ENCODE peak calls at places on chromosomes 11 and 22, in four cellular contexts. Q, X, O and V are unnamed samples.

GRCh38 chr11:102361100-102362021 is 14.3 kb downstream of the BIRC2 start:
- DNase-seq in Q (no peak), O (peak), X (no peak), V (no peak)

GRCh38 chr22:46589871-46590271 is 30.3 kb upstream of the GRAMD4 start:
- DNase-seq in X (no peak), Q (no peak), O (no peak), V (no peak)

GRCh38 chr22:50201191-50202129 is 649 bp downstream of the SELENOO start:
- DNase-seq in O (peak), Q (no peak), X (peak), V (no peak)

GRCh38 chr22:50470491-50470890 is 4.3 kb downstream of the SBF1 start:
- DNase-seq in O (no peak), X (no peak), Q (no peak), V (no peak)

GRCh38 chr11:82996966-82997606 is 74.6 kb downstream of the RAB30 start:
- DNase-seq in X (no peak), Q (no peak), O (no peak), V (no peak)

GRCh38 chr22:30302810-30303138 is 13.5 kb upstream of the CASTOR1 start:
- DNase-seq in O (no peak), X (no peak), Q (no peak), V (no peak)

GRCh38 chr11:99171330-99171729 is 150.6 kb downstream of the CNTN5 start:
- DNase-seq in O (no peak), X (no peak), Q (no peak), V (no peak)

GRCh38 chr11:127074151-127074761 is 73.7 kb upstream of the KIRREL3 start:
- DNase-seq in O (peak), Q (no peak), X (no peak), V (no peak)

GRCh38 chr22:31162015-31162765 is 2.2 kb downstream of the RNF185 start:
- DNase-seq in Q (no peak), O (peak), X (no peak), V (no peak)

GRCh38 chr22:47678048-47678447 is 915.6 kb downstream of the TBC1D22A start:
- DNase-seq in X (no peak), O (no peak), Q (no peak), V (no peak)

GRCh38 chr11:13169709-13170108 is 107.9 kb upstream of the BMAL1 start:
- DNase-seq in O (peak), Q (no peak), X (no peak), V (no peak)

GRCh38 chr22:18095101-18095805 is 15.4 kb upstream of the TUBA8 start:
- DNase-seq in X (no peak), O (no peak), Q (no peak), V (no peak)

GRCh38 chr11:82003671-82004148 is 730.0 kb downstream of the FAM181B start:
- DNase-seq in Q (no peak), O (peak), X (no peak), V (no peak)

GRCh38 chr11:17314232-17314547 is 37.4 kb upstream of the NCR3LG1 start:
- DNase-seq in X (no peak), Q (no peak), O (peak), V (no peak)

GRCh38 chr22:31585161-31585859 is 76.7 kb downstream of the PISD start:
- DNase-seq in X (no peak), Q (no peak), O (peak), V (no peak)

GRCh38 chr11:14075118-14075601 is 112.6 kb downstream of the SPON1 start:
- DNase-seq in X (no peak), O (peak), Q (no peak), V (no peak)

GRCh38 chr11:6599449-6599848 is 4.0 kb downstream of the RRP8 start:
- DNase-seq in O (no peak), X (no peak), Q (no peak), V (no peak)

GRCh38 chr11:69972351-69972802 is 105.7 kb upstream of the ANO1 start:
- DNase-seq in X (no peak), Q (no peak), O (no peak), V (no peak)

GRCh38 chr11:123829745-123830144 is 23.6 kb upstream of the OR6M1 start:
- DNase-seq in X (no peak), Q (no peak), O (no peak), V (no peak)

GRCh38 chr22:33803371-33803770 is 116.9 kb downstream of the LARGE1 start:
- DNase-seq in O (peak), Q (no peak), X (no peak), V (no peak)

GRCh38 chr22:50625568-50626313 is 2.2 kb downstream of the ARSA start:
- DNase-seq in Q (peak), X (no peak), O (no peak), V (no peak)

GRCh38 chr22:45962756-45963155 is 14.2 kb downstream of the WNT7B start:
- DNase-seq in Q (no peak), O (no peak), X (no peak), V (no peak)

GRCh38 chr11:75013051-75013450 is 24.3 kb downstream of the NEU3 start:
- DNase-seq in Q (no peak), X (no peak), O (peak), V (no peak)

GRCh38 chr11:18748766-18749375 is 22.9 kb upstream of the IGSF22 start:
- DNase-seq in Q (no peak), O (no peak), X (no peak), V (peak)

GRCh38 chr11:120773501-120774031 is 250.3 kb upstream of the TBCEL start:
- DNase-seq in X (no peak), O (peak), Q (no peak), V (no peak)

GRCh38 chr11:22690891-22691290 is 24.5 kb downstream of the GAS2 start:
- DNase-seq in O (no peak), X (no peak), Q (no peak), V (no peak)

GRCh38 chr22:28710112-28710888 is 30.7 kb upstream of the TTC28 start:
- DNase-seq in Q (no peak), X (no peak), O (peak), V (no peak)

GRCh38 chr22:17086301-17086700 is 1.5 kb downstream of the IL17RA start:
- DNase-seq in O (peak), X (no peak), Q (no peak), V (no peak)

GRCh38 chr11:70901951-70902521 is 350.3 kb downstream of the SHANK2 start:
- DNase-seq in O (peak), Q (peak), X (no peak), V (no peak)

GRCh38 chr11:44785856-44786606 is 59.3 kb downstream of the TSPAN18 start:
- DNase-seq in X (no peak), O (no peak), Q (no peak), V (no peak)

GRCh38 chr22:49229483-49230193 is 598.0 kb downstream of the BRD1 start:
- DNase-seq in O (no peak), Q (peak), X (no peak), V (no peak)

GRCh38 chr22:35397095-35397904 is 2.6 kb upstream of the MCM5 start:
- DNase-seq in O (peak), Q (no peak), X (peak), V (no peak)

GRCh38 chr11:122883682-122883981 is 1.1 kb downstream of the JHY start:
- DNase-seq in Q (no peak), O (no peak), X (no peak), V (no peak)

GRCh38 chr22:33601062-33601461 is 319.2 kb downstream of the LARGE1 start:
- DNase-seq in X (no peak), O (no peak), Q (no peak), V (no peak)

GRCh38 chr11:64447717-64448598 is 89.0 kb downstream of the RPS6KA4 start:
- DNase-seq in O (peak), X (no peak), Q (no peak), V (no peak)

GRCh38 chr11:783581-784015 is 6.3 kb downstream of the CEND1 start:
- DNase-seq in O (peak), X (peak), Q (peak), V (peak)

GRCh38 chr11:47234669-47235075 is 13.9 kb downstream of the ACP2 start:
- DNase-seq in X (peak), O (no peak), Q (peak), V (no peak)

GRCh38 chr11:102573851-102574250 is 43.3 kb upstream of the MMP7 start:
- DNase-seq in X (no peak), O (no peak), Q (no peak), V (no peak)

GRCh38 chr11:125923012-125923579 is 18.8 kb downstream of the DDX25 start:
- DNase-seq in Q (no peak), X (peak), O (peak), V (peak)

GRCh38 chr11:125923633-125924032 is 19.3 kb downstream of the DDX25 start:
- DNase-seq in O (no peak), Q (no peak), X (no peak), V (no peak)

GRCh38 chr11:125925247-125925740 is 20.6 kb upstream of the VSIG10L2 start:
- DNase-seq in X (no peak), Q (no peak), O (no peak), V (no peak)

GRCh38 chr11:125925804-125926203 is 20.0 kb upstream of the VSIG10L2 start:
- DNase-seq in X (no peak), Q (no peak), O (no peak), V (no peak)

DNA sequence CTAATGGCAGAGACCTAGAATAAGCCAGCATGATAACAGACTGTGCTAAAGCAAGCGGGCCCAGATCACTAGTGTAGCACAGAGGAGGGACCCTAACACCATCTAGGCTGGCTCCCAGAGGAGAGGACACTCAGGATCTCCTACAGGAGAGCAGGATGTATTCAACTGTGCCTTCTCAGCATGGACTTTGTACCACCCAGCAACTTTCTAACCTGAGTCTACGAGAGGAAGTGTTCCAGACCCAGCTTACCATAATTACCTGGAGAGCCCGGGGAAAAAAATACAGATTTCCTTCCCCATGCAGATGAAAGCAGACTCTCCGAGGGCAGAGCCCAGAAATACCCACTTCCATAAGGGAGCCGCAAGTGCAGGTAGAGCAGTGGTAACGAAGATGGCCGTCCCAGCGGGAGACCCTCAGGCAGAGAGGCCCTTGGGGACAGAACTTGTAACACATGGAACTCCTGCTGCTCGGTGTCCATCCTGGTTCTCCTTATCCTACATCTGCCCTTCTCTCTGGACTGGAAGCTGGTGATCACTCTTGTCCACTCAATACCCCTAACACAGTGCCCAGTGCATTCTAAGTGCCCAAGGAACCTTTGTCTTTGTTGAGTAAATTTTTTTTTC is 20.2 kb downstream of the DDX25 start:
- DNase-seq in Q (no peak), O (no peak), X (no peak), V (no peak)
- H3K27ac ChIP-seq in Q (no peak), O (no peak), X (no peak), V (no peak)

GRCh38 chr11:76234704-76235232 is 28.5 kb upstream of the WNT11 start:
- DNase-seq in O (peak), X (peak), Q (no peak), V (no peak)

GRCh38 chr11:76232026-76232665 is 25.8 kb upstream of the WNT11 start:
- DNase-seq in X (no peak), O (no peak), Q (no peak), V (no peak)

GRCh38 chr11:76233936-76234703 is 27.8 kb upstream of the WNT11 start:
- DNase-seq in X (peak), O (peak), Q (no peak), V (no peak)

GRCh38 chr11:76231339-76231738 is 25.0 kb upstream of the WNT11 start:
- DNase-seq in X (no peak), O (peak), Q (no peak), V (no peak)

DNA sequence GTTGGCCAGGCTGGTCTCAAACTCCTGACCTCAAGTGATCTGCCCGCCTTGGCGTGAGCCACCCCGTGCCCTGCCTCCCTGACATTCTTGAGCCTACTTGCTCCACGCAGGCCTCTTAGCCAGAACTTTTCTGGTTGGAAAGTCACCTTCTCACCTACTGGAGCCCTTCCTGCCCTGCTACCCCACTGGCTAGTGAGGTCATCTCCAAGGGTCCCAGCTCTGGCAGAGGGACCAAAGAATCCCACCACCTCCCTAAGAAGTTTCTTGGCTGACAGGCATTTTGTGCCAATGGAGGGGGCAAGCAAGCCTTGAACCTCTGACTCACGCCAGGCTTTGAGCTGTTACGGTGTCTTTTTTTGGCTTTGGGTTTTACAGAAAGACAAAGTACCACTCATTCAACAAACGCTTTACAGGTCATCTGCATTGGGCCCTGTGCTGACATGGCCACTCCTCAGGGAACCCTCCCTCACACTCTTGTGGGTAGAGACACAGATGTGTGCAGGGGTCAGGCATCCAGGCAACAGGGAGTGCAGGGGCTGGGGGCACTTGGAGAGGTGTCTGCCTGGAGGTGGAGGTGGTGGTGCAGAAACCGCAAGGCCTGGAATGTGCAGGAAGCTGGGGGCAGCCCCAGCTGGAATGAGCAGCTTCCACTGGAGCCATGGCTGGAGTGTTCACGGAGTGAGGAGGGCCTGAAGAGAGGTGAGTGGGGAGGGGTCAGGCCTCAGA is 27.1 kb upstream of the WNT11 start:
- DNase-seq in O (no peak), Q (no peak), X (peak), V (no peak)
- H3K27ac ChIP-seq in O (no peak), Q (peak), X (peak), V (no peak)

DNA sequence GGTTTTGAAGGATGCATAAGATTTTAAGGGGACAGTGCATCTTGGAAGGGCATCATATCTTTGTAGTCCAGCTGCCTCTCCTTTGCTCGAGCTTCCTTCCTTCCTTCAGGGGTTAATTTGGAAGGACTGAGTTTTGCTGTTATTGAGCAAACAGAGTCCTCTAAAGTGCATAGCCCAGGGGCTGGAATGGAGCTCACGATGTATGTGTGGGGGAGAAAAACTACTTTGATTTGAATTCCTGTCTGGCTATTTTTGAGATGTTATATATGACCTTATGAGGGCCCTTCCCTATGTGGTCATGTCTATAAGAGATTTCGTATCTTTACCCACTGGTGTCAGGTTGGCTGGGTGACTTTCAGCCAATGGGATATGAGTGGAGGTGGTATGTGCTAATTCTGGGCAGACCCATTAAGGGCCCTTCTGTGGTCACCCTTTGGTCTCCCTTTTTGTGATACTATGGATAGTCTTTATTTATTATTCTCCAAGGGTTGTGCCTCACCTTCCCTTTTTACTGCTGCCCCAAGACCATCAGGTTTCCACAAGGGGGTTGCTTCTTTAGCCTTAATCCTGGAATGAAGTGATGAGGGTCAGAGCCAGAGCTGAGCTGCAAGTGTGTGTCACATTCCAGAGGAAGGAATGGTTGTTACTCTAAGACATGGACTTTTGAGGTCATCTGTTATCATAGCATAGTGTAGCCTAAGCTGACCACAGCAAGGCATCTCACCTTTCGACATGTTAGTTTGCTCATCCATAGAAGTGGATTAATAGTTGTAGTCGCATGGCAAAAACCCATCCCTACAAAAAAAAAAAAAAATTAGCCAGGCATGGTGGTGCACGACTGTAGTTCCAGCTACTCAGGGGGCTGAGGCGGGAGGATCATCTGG is 54.6 kb downstream of the LRRC74B start:
- DNase-seq in X (no peak), Q (no peak), O (peak), V (no peak)
- H3K27ac ChIP-seq in X (no peak), Q (no peak), O (no peak), V (no peak)

DNA sequence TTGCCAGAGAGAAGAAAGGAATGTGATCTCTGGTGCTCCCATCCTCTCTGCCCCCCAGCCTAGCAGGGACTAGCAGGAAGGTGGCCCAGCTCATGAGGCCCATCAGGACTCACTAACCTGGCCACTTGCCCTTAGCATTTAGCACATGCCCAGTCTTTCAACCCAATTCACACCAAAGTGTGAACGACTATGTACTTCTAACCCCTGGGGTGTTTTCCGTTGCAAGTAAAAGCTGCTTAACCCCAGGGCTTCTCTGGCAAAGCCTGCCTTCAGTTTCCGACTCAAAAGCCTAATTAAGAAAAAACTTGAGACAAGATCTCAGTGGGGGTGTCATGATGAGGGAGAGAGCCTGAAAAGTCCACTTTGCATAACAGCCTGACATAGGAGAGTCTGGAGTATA is 347.9 kb downstream of the MN1 start:
- DNase-seq in Q (no peak), O (no peak), X (no peak), V (no peak)
- H3K27ac ChIP-seq in Q (no peak), O (no peak), X (no peak), V (no peak)

DNA sequence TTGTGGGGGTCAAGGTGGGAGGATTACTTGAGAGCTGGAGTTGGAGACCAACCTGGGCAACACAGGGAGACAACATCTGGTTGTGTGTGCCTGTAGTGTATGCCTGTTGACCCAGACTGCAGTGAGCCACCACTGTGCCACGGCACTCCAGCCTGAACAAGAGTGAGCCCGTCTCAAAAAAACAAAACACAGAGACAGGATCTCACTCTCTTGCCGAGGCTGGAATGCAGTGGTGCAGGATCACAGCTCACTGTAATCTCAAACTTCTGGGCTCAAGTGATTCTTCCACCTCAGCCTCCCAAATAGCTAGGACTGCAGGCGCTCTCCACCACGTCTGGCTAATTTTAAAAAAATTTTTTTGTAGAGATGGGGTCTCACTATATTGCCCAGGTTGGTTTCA is 112.5 kb downstream of the SGSM3 start:
- DNase-seq in X (no peak), O (no peak), Q (no peak), V (no peak)
- H3K27ac ChIP-seq in X (no peak), O (no peak), Q (no peak), V (no peak)

GRCh38 chr11:84103096-84103495 is 816.9 kb upstream of the CCDC90B start:
- DNase-seq in O (no peak), Q (no peak), X (no peak), V (peak)
- H3K27ac ChIP-seq in O (no peak), Q (no peak), X (no peak), V (peak)